ENCODE peak calls at places on chromosomes 6 and 20, in eight cellular contexts. N is sigmoid colon, Z is stomach, D is GM12878, A is H1, R is A549, X is tibial nerve, C is ovary. O is an unnamed sample.

GRCh38 chr6:135909737-135910387 is 58.4 kb downstream of the PDE7B start:
- DNase-seq in N (no peak), Z (peak; percentile 40), D (peak; percentile 19), A (peak; percentile 44), R (peak; percentile 51), X (peak; percentile 56), C (no peak), O (peak; percentile 39)

GRCh38 chr6:90158945-90159344 is 137.7 kb downstream of the BACH2 start:
- DNase-seq in N (no peak), Z (no peak), D (no peak), A (no peak), R (no peak), X (no peak), C (no peak), O (no peak)

GRCh38 chr20:25277941-25278521 is 30.1 kb downstream of the PYGB start:
- DNase-seq in N (peak; percentile 62), Z (peak; percentile 23), D (no peak), A (no peak), R (no peak), X (no peak), C (peak; percentile 10), O (peak; percentile 63)

GRCh38 chr6:134071876-134072275 is 19.5 kb upstream of the SLC2A12 start:
- DNase-seq in N (no peak), Z (no peak), D (no peak), A (no peak), R (no peak), X (no peak), C (no peak), O (no peak)

GRCh38 chr6:72534236-72534635 is 87.6 kb upstream of the KCNQ5 start:
- DNase-seq in N (no peak), Z (no peak), D (no peak), A (no peak), R (no peak), X (no peak), C (no peak), O (no peak)

GRCh38 chr6:170497845-170498281 is 55.2 kb downstream of the PSMB1 start:
- DNase-seq in N (no peak), Z (no peak), D (no peak), A (peak; percentile 66), R (no peak), X (no peak), C (no peak), O (no peak)

GRCh38 chr20:46158476-46158987 is 40.4 kb downstream of the CD40 start:
- DNase-seq in N (no peak), Z (no peak), D (no peak), A (no peak), R (no peak), X (no peak), C (no peak), O (no peak)

GRCh38 chr20:39871013-39871412 is 818.0 kb downstream of the MAFB start:
- DNase-seq in N (no peak), Z (no peak), D (no peak), A (no peak), R (no peak), X (no peak), C (no peak), O (no peak)

GRCh38 chr6:154367839-154368695 is 11.5 kb upstream of the IPCEF1 start:
- DNase-seq in N (no peak), Z (no peak), D (no peak), A (no peak), R (no peak), X (no peak), C (no peak), O (no peak)

GRCh38 chr6:93549868-93550267 is 130.5 kb upstream of the EPHA7 start:
- DNase-seq in N (no peak), Z (no peak), D (no peak), A (no peak), R (no peak), X (no peak), C (no peak), O (no peak)

GRCh38 chr6:75402296-75402695 is 91.3 kb downstream of the FILIP1 start:
- DNase-seq in N (no peak), Z (no peak), D (no peak), A (no peak), R (no peak), X (no peak), C (no peak), O (no peak)

GRCh38 chr6:74932214-74932923 is 273.5 kb downstream of the COL12A1 start:
- DNase-seq in N (no peak), Z (no peak), D (no peak), A (no peak), R (no peak), X (no peak), C (no peak), O (no peak)

GRCh38 chr6:136738178-136739057 is 53.9 kb downstream of the MAP3K5 start:
- DNase-seq in N (no peak), Z (no peak), D (no peak), A (no peak), R (no peak), X (peak; percentile 53), C (peak; percentile 58), O (peak; percentile 38)

GRCh38 chr20:45934046-45934586 is 367 bp upstream of the PCIF1 start:
- DNase-seq in N (peak; percentile 90), Z (peak; percentile 50), D (no peak), A (peak; percentile 57), R (peak; percentile 61), X (peak; percentile 44), C (no peak), O (peak; percentile 59)

GRCh38 chr20:32536861-32537656 is 48.1 kb downstream of the NOL4L start:
- DNase-seq in N (no peak), Z (peak; percentile 90), D (no peak), A (no peak), R (no peak), X (no peak), C (peak; percentile 51), O (peak; percentile 91)

GRCh38 chr20:61354501-61354900 is 102.4 kb downstream of the CDH4 start:
- DNase-seq in N (no peak), Z (no peak), D (no peak), A (no peak), R (no peak), X (no peak), C (no peak), O (no peak)

DNA sequence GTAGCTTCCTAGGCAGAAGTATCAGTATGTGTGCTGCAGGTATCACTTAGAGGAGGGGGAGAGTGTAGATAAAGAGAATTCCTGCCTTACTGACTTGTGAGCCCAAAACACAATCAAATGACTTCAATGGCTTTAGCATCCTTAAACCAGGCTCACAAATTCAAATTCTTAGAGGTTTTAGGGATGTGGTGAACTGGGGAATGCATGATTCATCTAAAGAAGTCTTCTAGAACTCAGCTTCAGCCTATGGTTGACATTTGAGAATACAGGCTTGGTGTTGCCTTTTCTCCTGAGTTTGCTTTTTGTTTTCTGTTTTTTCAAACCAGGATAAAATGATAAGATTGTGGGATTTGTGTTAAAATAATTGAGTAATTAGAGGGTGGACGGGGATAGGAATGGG is 14.4 kb downstream of the SNRPC start:
- DNase-seq in N (no peak), Z (no peak), D (no peak), A (peak; percentile 5), R (no peak), X (no peak), C (no peak), O (no peak)
- TF ChIP-seq EP300 in N (no peak), Z (no peak), D (no peak), A (no peak), R (no peak), X (no peak), C (no peak), O (no peak)

DNA sequence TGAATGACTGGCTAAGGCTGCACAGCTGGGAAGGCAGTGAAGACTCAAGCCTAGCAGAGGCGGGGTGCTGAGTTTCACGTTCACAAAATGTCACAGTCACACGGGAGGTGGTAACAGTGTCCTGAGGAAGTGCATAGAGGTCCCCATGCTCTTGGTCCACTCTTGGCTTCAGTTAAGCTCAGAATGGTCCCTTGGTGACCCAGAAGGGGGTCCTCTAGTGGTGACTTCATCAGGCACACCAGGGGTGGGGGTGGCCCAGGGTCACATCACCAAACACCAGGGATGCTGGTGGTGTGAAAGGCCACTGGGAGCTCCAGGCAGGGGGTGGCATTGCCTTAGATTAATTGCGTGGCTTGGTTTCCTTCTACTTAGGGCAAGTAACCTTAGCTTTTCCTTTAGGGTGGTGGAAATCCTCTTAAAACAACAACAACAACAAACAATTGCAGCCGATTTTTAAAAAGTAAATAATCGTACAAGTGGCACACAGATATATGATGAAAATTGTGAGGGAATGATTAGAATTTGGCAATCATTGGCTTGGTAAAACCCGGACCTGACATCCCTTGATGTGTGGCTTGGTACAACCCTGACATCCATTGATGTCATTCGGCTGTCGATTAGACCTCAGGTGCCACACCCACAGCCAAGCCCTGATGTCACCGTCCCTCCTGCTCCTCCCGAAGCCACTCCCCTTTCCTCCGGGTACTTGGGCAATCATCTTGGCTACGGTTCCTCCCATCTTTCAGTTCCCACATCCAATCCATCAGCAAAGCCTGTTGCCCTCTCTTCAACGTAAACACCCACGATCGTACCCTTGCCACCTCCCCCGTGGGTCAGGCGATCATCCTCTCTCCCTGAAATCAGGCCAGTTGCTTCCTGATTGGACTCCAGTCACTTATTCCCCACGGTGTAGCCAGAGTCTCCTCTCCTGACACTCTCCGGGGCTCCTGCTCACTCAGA is 44.8 kb downstream of the SULF2 start:
- DNase-seq in N (peak; percentile 72), Z (no peak), D (no peak), A (no peak), R (peak; percentile 61), X (peak; percentile 33), C (no peak), O (peak; percentile 42)
- TF ChIP-seq EP300 in N (peak; percentile 51), Z (no peak), D (no peak), A (no peak), R (no peak), X (peak; percentile 37), C (no peak), O (no peak)

GRCh38 chr6:22296067-22296466 is 769 bp downstream of the PRL start:
- DNase-seq in N (no peak), Z (no peak), D (no peak), A (no peak), R (no peak), X (no peak), C (no peak), O (no peak)
- TF ChIP-seq EP300 in N (no peak), Z (no peak), D (no peak), A (no peak), R (no peak), X (no peak), C (no peak), O (no peak)

GRCh38 chr6:111256646-111257045 is 169.3 kb downstream of the SLC16A10 start:
- DNase-seq in N (no peak), Z (no peak), D (no peak), A (no peak), R (peak; percentile 12), X (no peak), C (no peak), O (no peak)

GRCh38 chr6:111250743-111251406 is 163.6 kb downstream of the SLC16A10 start:
- DNase-seq in N (no peak), Z (no peak), D (no peak), A (no peak), R (no peak), X (no peak), C (no peak), O (no peak)

GRCh38 chr6:111254779-111255166 is 167.5 kb downstream of the SLC16A10 start:
- DNase-seq in N (no peak), Z (no peak), D (no peak), A (no peak), R (no peak), X (no peak), C (no peak), O (no peak)

GRCh38 chr6:111252451-111252850 is 165.1 kb downstream of the SLC16A10 start:
- DNase-seq in N (no peak), Z (no peak), D (no peak), A (no peak), R (no peak), X (no peak), C (no peak), O (no peak)

GRCh38 chr6:111253999-111254778 is 166.9 kb downstream of the SLC16A10 start:
- DNase-seq in N (no peak), Z (no peak), D (no peak), A (peak; percentile 25), R (no peak), X (no peak), C (no peak), O (no peak)
- TF ChIP-seq EP300 in N (no peak), Z (no peak), D (no peak), A (no peak), R (no peak), X (no peak), C (no peak), O (no peak)